ENCODE peak calls at places on chromosomes 6 and 20, in seven cellular contexts. V is nucleus accumbens, W is sciatic nerve, A is NCI-H2029, R is ELR, Y is mesendoderm, Z is uterus. P is an unnamed sample.

GRCh38 chr6:10099086-10099499 is 315.8 kb downstream of the TFAP2A start:
- DNase-seq in Y (peak; percentile 30), Z (no peak), V (no peak), A (peak; percentile 6), R (no peak), W (no peak), P (no peak)

GRCh38 chr6:8743146-8743745 is 307.9 kb upstream of the SLC35B3 start:
- DNase-seq in R (peak; percentile 13), Y (no peak), V (no peak), Z (no peak), W (no peak), A (peak; percentile 4), P (no peak)

GRCh38 chr6:53168516-53169257 is 20.0 kb upstream of the GCM1 start:
- DNase-seq in W (no peak), V (no peak), Y (no peak), R (peak; percentile 78), Z (no peak), A (no peak), P (no peak)

GRCh38 chr6:101722991-101723579 is 329.6 kb downstream of the GRIK2 start:
- DNase-seq in Z (no peak), Y (no peak), W (no peak), R (peak; percentile 89), V (no peak), A (no peak), P (no peak)

GRCh38 chr20:25126630-25127029 is 44.7 kb upstream of the VSX1 start:
- DNase-seq in Z (no peak), V (no peak), W (no peak), R (no peak), Y (no peak), A (no peak), P (no peak)

GRCh38 chr6:161439093-161439492 is 165.2 kb upstream of the AGPAT4 start:
- DNase-seq in A (peak; percentile 39), Y (no peak), V (peak; percentile 71), W (peak; percentile 70), R (peak; percentile 92), Z (peak; percentile 48), P (no peak)

GRCh38 chr6:77834591-77834996 is 181.8 kb downstream of the MEI4 start:
- DNase-seq in R (no peak), V (no peak), W (no peak), A (no peak), Z (no peak), Y (no peak), P (no peak)

GRCh38 chr6:156953478-156954146 is 176.4 kb downstream of the ARID1B start:
- DNase-seq in A (peak; percentile 38), R (peak; percentile 98), Y (peak; percentile 93), V (no peak), W (no peak), Z (peak; percentile 57), P (peak; percentile 72)

GRCh38 chr6:98836962-98837944 is 2.9 kb downstream of the POU3F2 start:
- DNase-seq in A (no peak), Z (no peak), Y (no peak), R (no peak), W (no peak), V (no peak), P (no peak)

GRCh38 chr6:136506124-136506799 is 44.0 kb downstream of the MAP7 start:
- DNase-seq in R (no peak), Z (no peak), W (no peak), V (no peak), Y (no peak), A (peak; percentile 10), P (no peak)

GRCh38 chr20:18012901-18013300 is 44.1 kb downstream of the MGME1 start:
- DNase-seq in R (no peak), A (no peak), Z (no peak), Y (no peak), V (no peak), W (no peak), P (no peak)

GRCh38 chr20:17995967-17996819 is 27.4 kb downstream of the MGME1 start:
- DNase-seq in V (no peak), Y (peak; percentile 62), W (no peak), A (peak; percentile 55), Z (peak; percentile 25), R (peak; percentile 77), P (no peak)

GRCh38 chr6:91135406-91135805 is 548.5 kb upstream of the MAP3K7 start:
- DNase-seq in R (no peak), Y (no peak), A (no peak), V (no peak), W (no peak), Z (no peak), P (no peak)

GRCh38 chr20:51220293-51220706 is 197.4 kb upstream of the KCNG1 start:
- DNase-seq in V (no peak), W (peak; percentile 65), Z (peak; percentile 37), Y (peak; percentile 60), A (no peak), R (peak; percentile 46), P (no peak)

GRCh38 chr6:163132050-163132750 is 282.3 kb upstream of the QKI start:
- DNase-seq in A (no peak), V (no peak), Y (no peak), R (peak; percentile 59), W (no peak), Z (no peak), P (no peak)

GRCh38 chr6:11434565-11435326 is 102.8 kb upstream of the TMEM170B start:
- DNase-seq in R (peak; percentile 37), A (no peak), W (no peak), Y (peak; percentile 64), V (no peak), Z (peak; percentile 60), P (peak; percentile 91)

GRCh38 chr20:41889125-41889870 is 271.1 kb upstream of the CHD6 start:
- DNase-seq in Y (peak; percentile 38), Z (no peak), R (no peak), V (no peak), A (no peak), W (no peak), P (peak; percentile 10)

GRCh38 chr6:10272591-10272990 is 142.3 kb downstream of the TFAP2A start:
- DNase-seq in W (no peak), Z (no peak), V (no peak), R (peak; percentile 63), Y (no peak), A (no peak), P (no peak)

GRCh38 chr6:114154812-114155211 is 183.9 kb upstream of the HDAC2 start:
- DNase-seq in R (no peak), A (no peak), V (no peak), Y (no peak), Z (no peak), W (no peak), P (no peak)

GRCh38 chr6:52590634-52590985 is 13.8 kb upstream of the TRAM2 start:
- DNase-seq in Y (no peak), A (no peak), Z (no peak), R (peak; percentile 75), V (no peak), W (no peak), P (no peak)

GRCh38 chr20:46151936-46152335 is 33.8 kb downstream of the CD40 start:
- DNase-seq in R (peak; percentile 14), Y (peak; percentile 52), A (no peak), Z (no peak), V (no peak), W (no peak), P (no peak)

GRCh38 chr6:4864534-4864933 is 88.3 kb downstream of the CDYL start:
- DNase-seq in Y (peak; percentile 70), A (no peak), Z (no peak), R (no peak), W (no peak), V (no peak), P (no peak)

GRCh38 chr20:34171640-34172039 is 59.6 kb upstream of the EIF2S2 start:
- DNase-seq in W (no peak), R (no peak), A (no peak), V (no peak), Z (peak; percentile 24), Y (no peak), P (no peak)

GRCh38 chr20:44460795-44461141 is 14.9 kb upstream of the TTPAL start:
- DNase-seq in Y (peak; percentile 18), W (no peak), R (peak; percentile 65), A (no peak), V (no peak), Z (no peak), P (peak; percentile 6)

GRCh38 chr6:161476711-161477110 is 202.8 kb upstream of the AGPAT4 start:
- DNase-seq in Y (no peak), R (peak; percentile 18), V (no peak), A (no peak), W (no peak), Z (no peak), P (no peak)

GRCh38 chr20:58850693-58851174 is at the start of gene GNAS-AS1:
- DNase-seq in V (peak; percentile 55), W (peak; percentile 87), Z (peak; percentile 80), Y (peak; percentile 96), R (peak; percentile 88), A (no peak), P (no peak)

P was measured in LNCaP clone FGC.